ENCODE peak calls at places on chromosome 18, in four cellular contexts. One of them, this sample, is unnamed.

GRCh38 chr18:24195296-24196053 is 56.6 kb downstream of the CABYR start:
- DNase-seq in H1: no peak
- DNase-seq in GM12891: no peak
- DNase-seq in HepG2: peak
- DNase-seq in this sample: no peak

GRCh38 chr18:59881728-59882685 is 17.8 kb upstream of the PMAIP1 start:
- DNase-seq in H1: no peak
- DNase-seq in GM12891: no peak
- DNase-seq in HepG2: peak
- DNase-seq in this sample: no peak

GRCh38 chr18:68150976-68151375 is 563.9 kb downstream of the TMX3 start:
- DNase-seq in H1: no peak
- DNase-seq in GM12891: no peak
- DNase-seq in HepG2: no peak
- DNase-seq in this sample: no peak

GRCh38 chr18:70781860-70782453 is 493.1 kb downstream of the SOCS6 start:
- DNase-seq in H1: peak
- DNase-seq in GM12891: peak
- DNase-seq in HepG2: peak
- DNase-seq in this sample: peak

GRCh38 chr18:13500891-13501887 is 225.2 kb downstream of the FAM210A start:
- DNase-seq in H1: no peak
- DNase-seq in GM12891: no peak
- DNase-seq in HepG2: no peak
- DNase-seq in this sample: no peak

GRCh38 chr18:46756559-46757201 is at the start of gene ST8SIA5:
- DNase-seq in H1: peak
- DNase-seq in GM12891: peak
- DNase-seq in HepG2: no peak
- DNase-seq in this sample: peak

GRCh38 chr18:58990720-58991119 is 126.0 kb downstream of the ZNF532 start:
- DNase-seq in H1: no peak
- DNase-seq in GM12891: no peak
- DNase-seq in HepG2: no peak
- DNase-seq in this sample: no peak

GRCh38 chr18:58344080-58344670 is 284.7 kb downstream of the ALPK2 start:
- DNase-seq in H1: no peak
- DNase-seq in GM12891: no peak
- DNase-seq in HepG2: no peak
- DNase-seq in this sample: no peak

GRCh38 chr18:39647627-39648502 is 2082.3 kb upstream of the CELF4 start:
- DNase-seq in H1: no peak
- DNase-seq in GM12891: no peak
- DNase-seq in HepG2: no peak
- DNase-seq in this sample: no peak

GRCh38 chr18:9901377-9901776 is 12.4 kb upstream of the VAPA start:
- DNase-seq in H1: no peak
- DNase-seq in GM12891: no peak
- DNase-seq in HepG2: no peak
- DNase-seq in this sample: no peak

GRCh38 chr18:64037812-64038414 is 68.0 kb downstream of the SERPINB8 start:
- DNase-seq in H1: no peak
- DNase-seq in GM12891: no peak
- DNase-seq in HepG2: peak
- DNase-seq in this sample: no peak
- TF ChIP-seq TAF1 in H1: no peak
- TF ChIP-seq TAF1 in GM12891: no peak
- TF ChIP-seq TAF1 in HepG2: no peak
- TF ChIP-seq TAF1 in this sample: no peak

GRCh38 chr18:25787281-25787680 is 303.1 kb downstream of the SS18 start:
- DNase-seq in H1: no peak
- DNase-seq in GM12891: no peak
- DNase-seq in HepG2: no peak
- DNase-seq in this sample: no peak

DNA sequence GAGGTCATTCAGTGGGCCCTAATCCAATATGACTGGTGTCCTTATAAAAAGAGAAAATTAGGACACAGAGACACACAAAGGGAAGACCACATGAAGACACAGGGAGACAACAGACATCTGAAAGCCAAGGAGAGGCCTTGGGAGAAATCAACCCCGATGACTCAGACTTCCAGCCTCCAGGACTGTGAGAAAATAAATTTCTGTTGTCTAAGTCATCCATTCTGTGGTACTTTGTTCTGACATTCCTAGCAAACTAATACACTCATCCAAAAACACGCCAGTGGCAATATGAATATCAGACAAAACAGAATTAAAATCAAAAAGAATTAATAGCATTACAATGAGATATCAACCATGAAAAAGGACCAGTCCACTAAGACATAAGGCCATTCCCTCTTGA is 303.6 kb downstream of the SS18 start:
- DNase-seq in H1: no peak
- DNase-seq in GM12891: no peak
- DNase-seq in HepG2: no peak
- DNase-seq in this sample: no peak
- TF ChIP-seq TAF1 in H1: no peak
- TF ChIP-seq TAF1 in GM12891: no peak
- TF ChIP-seq TAF1 in HepG2: no peak
- TF ChIP-seq TAF1 in this sample: no peak

DNA sequence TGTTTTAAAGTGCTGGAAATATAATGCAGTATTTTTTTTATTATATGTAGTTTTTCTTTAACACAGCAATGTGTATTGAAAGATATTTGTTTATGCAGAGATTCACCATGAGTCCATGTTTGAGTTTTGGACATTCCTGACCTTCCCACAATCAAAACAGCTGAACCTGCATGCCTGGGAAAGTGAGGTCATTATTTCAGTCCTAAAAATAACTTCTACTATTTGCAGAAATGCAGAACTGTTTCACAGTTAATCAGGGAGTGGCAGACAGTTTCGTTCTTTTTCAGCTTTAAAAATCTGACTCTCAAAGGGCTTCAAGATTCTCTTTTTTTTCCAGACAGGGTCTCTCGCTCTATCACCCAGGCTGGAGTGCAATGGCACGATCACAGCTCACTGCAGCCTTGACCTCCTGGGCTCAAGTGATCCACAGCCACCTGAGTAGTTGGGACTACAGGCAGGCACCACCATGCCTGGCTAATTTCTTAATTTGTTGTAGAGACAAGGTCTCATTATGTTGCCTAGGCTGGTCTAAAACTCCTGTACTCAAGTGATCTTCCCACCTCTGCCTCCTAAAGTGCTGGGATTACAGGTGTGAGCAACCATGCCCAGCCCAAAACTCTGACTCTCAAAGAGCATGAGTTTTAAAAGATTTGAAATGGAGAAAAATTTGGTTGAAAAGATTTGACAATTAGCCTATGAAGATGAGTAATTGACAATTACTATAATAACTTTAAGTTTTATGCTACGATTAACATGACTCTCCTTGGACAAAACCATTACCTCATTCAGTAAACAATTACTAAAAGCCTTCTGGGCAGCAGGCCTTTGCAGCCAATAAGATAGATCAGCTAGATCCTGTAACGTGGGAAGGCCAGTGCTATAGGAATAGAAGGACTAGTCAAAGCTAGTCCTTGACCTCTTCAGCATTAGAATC is 5.0 kb upstream of the MYL12B start:
- DNase-seq in H1: no peak
- DNase-seq in GM12891: no peak
- DNase-seq in HepG2: peak
- DNase-seq in this sample: no peak
- TF ChIP-seq TAF1 in H1: no peak
- TF ChIP-seq TAF1 in GM12891: no peak
- TF ChIP-seq TAF1 in HepG2: no peak
- TF ChIP-seq TAF1 in this sample: no peak

GRCh38 chr18:73235491-73235890 is 367.7 kb upstream of the NETO1 start:
- DNase-seq in H1: peak
- DNase-seq in GM12891: no peak
- DNase-seq in HepG2: peak
- DNase-seq in this sample: no peak
- TF ChIP-seq TAF1 in H1: no peak
- TF ChIP-seq TAF1 in GM12891: no peak
- TF ChIP-seq TAF1 in HepG2: no peak
- TF ChIP-seq TAF1 in this sample: no peak

GRCh38 chr18:27185025-27185763 is at the start of gene CHST9:
- DNase-seq in H1: no peak
- DNase-seq in GM12891: no peak
- DNase-seq in HepG2: no peak
- DNase-seq in this sample: no peak
- TF ChIP-seq TAF1 in H1: peak
- TF ChIP-seq TAF1 in GM12891: no peak
- TF ChIP-seq TAF1 in HepG2: no peak
- TF ChIP-seq TAF1 in this sample: no peak

GRCh38 chr18:48033770-48034650 is 103.6 kb upstream of the SMAD2 start:
- DNase-seq in H1: no peak
- DNase-seq in GM12891: no peak
- DNase-seq in HepG2: no peak
- DNase-seq in this sample: no peak

GRCh38 chr18:48034651-48035555 is 104.4 kb upstream of the SMAD2 start:
- DNase-seq in H1: no peak
- DNase-seq in GM12891: no peak
- DNase-seq in HepG2: no peak
- DNase-seq in this sample: no peak

GRCh38 chr18:48031641-48032040 is 101.2 kb upstream of the SMAD2 start:
- DNase-seq in H1: no peak
- DNase-seq in GM12891: no peak
- DNase-seq in HepG2: no peak
- DNase-seq in this sample: no peak

GRCh38 chr18:48031011-48031480 is 100.6 kb upstream of the SMAD2 start:
- DNase-seq in H1: peak
- DNase-seq in GM12891: peak
- DNase-seq in HepG2: peak
- DNase-seq in this sample: no peak

GRCh38 chr18:48032876-48033769 is 102.7 kb upstream of the SMAD2 start:
- DNase-seq in H1: no peak
- DNase-seq in GM12891: no peak
- DNase-seq in HepG2: no peak
- DNase-seq in this sample: no peak
- TF ChIP-seq TAF1 in H1: no peak
- TF ChIP-seq TAF1 in GM12891: no peak
- TF ChIP-seq TAF1 in HepG2: no peak
- TF ChIP-seq TAF1 in this sample: no peak

GRCh38 chr18:79584491-79585394 is 94.9 kb upstream of the CTDP1 start:
- DNase-seq in H1: no peak
- DNase-seq in GM12891: no peak
- DNase-seq in HepG2: no peak
- DNase-seq in this sample: no peak
- TF ChIP-seq TAF1 in H1: no peak
- TF ChIP-seq TAF1 in GM12891: no peak
- TF ChIP-seq TAF1 in HepG2: no peak
- TF ChIP-seq TAF1 in this sample: no peak

This sample was measured in GM12892.